ENCODE peak calls at places on chromosomes 1 and 21, in six cellular contexts. V, G, O, U, H and J are unnamed samples.

GRCh38 chr1:207069059-207069458 is 16.0 kb downstream of the PFKFB2 start:
- DNase-seq in V (no peak), G (no peak), U (no peak), H (no peak), O (no peak), J (no peak)

GRCh38 chr1:67724928-67725560 is 40.0 kb downstream of the GADD45A start:
- DNase-seq in H (no peak), G (no peak), U (no peak), O (no peak), V (no peak), J (no peak)

GRCh38 chr1:2597441-2598328 is 11.1 kb downstream of the PRXL2B start:
- DNase-seq in O (peak; percentile 35), U (no peak), V (no peak), H (no peak), G (no peak), J (no peak)

GRCh38 chr1:117664314-117664713 is 58.5 kb downstream of the TENT5C start:
- DNase-seq in O (no peak), U (no peak), H (no peak), G (no peak), V (peak; percentile 53), J (no peak)

GRCh38 chr1:40381268-40382109 is 8.0 kb downstream of the SMAP2 start:
- DNase-seq in H (no peak), V (no peak), O (no peak), U (no peak), G (no peak), J (no peak)

GRCh38 chr1:37307907-37308570 is 166.3 kb upstream of the ZC3H12A start:
- DNase-seq in H (no peak), G (no peak), O (no peak), V (no peak), U (no peak), J (no peak)

GRCh38 chr1:12572506-12572905 is 45.5 kb downstream of the DHRS3 start:
- DNase-seq in O (no peak), V (no peak), G (no peak), H (no peak), U (no peak), J (no peak)

GRCh38 chr1:231312389-231312788 is 25.3 kb downstream of the EXOC8 start:
- DNase-seq in O (no peak), G (peak; percentile 11), V (no peak), U (no peak), H (no peak), J (no peak)

GRCh38 chr21:34693192-34693810 is 24.5 kb downstream of the CLIC6 start:
- DNase-seq in U (no peak), V (peak; percentile 19), G (peak; percentile 59), O (no peak), H (peak; percentile 69), J (no peak)

GRCh38 chr1:56019472-56019871 is 559.9 kb downstream of the PLPP3 start:
- DNase-seq in U (no peak), G (no peak), V (no peak), O (no peak), H (no peak), J (no peak)

GRCh38 chr1:51147394-51147793 is 45.4 kb downstream of the C1orf185 start:
- DNase-seq in G (no peak), V (no peak), O (no peak), H (no peak), U (no peak), J (no peak)

GRCh38 chr1:241228339-241228738 is 128.7 kb downstream of the RGS7 start:
- DNase-seq in O (no peak), H (no peak), G (no peak), V (no peak), U (no peak), J (no peak)

GRCh38 chr1:234512376-234512965 is 33.5 kb upstream of the TARBP1 start:
- DNase-seq in O (no peak), H (no peak), G (no peak), V (no peak), U (no peak), J (no peak)

GRCh38 chr1:219876798-219877209 is 51.6 kb downstream of the SLC30A10 start:
- DNase-seq in V (no peak), H (no peak), G (no peak), U (no peak), O (no peak), J (no peak)

GRCh38 chr1:242754061-242754648 is 229.7 kb upstream of the PLD5 start:
- DNase-seq in V (no peak), H (no peak), U (no peak), O (no peak), G (no peak), J (no peak)

GRCh38 chr1:233005703-233006102 is 55.3 kb downstream of the NTPCR start:
- DNase-seq in V (no peak), U (no peak), G (no peak), H (no peak), O (no peak), J (no peak)

GRCh38 chr1:11211925-11212587 is 22.9 kb downstream of the ANGPTL7 start:
- DNase-seq in G (no peak), O (no peak), U (no peak), H (no peak), V (no peak), J (no peak)

GRCh38 chr1:208093046-208093445 is 151.1 kb downstream of the PLXNA2 start:
- DNase-seq in G (no peak), V (no peak), U (no peak), O (no peak), H (no peak), J (no peak)

GRCh38 chr1:78649628-78650027 is at the start of gene IFI44:
- DNase-seq in O (peak; percentile 87), U (peak; percentile 72), H (peak; percentile 6), V (peak; percentile 62), G (peak; percentile 78), J (no peak)

GRCh38 chr1:18808561-18808960 is 50.9 kb downstream of the TAS1R2 start:
- DNase-seq in H (no peak), O (no peak), G (no peak), U (no peak), V (no peak), J (no peak)

GRCh38 chr1:2376931-2377672 is 14.3 kb downstream of the MORN1 start:
- DNase-seq in V (no peak), G (no peak), U (no peak), O (no peak), H (no peak), J (no peak)

GRCh38 chr1:246875041-246876026 is 56.4 kb downstream of the AHCTF1 start:
- DNase-seq in V (no peak), U (no peak), O (no peak), H (no peak), G (no peak), J (no peak)

GRCh38 chr1:170854677-170855076 is 80.7 kb upstream of the MROH9 start:
- DNase-seq in U (no peak), V (no peak), O (no peak), G (no peak), H (no peak), J (no peak)

GRCh38 chr1:44072204-44072603 is 40.9 kb upstream of the SLC6A9 start:
- DNase-seq in V (no peak), G (no peak), U (no peak), O (no peak), H (no peak), J (no peak)

GRCh38 chr1:1603671-1604373 is 3.9 kb upstream of the FNDC10 start:
- DNase-seq in H (no peak), O (peak; percentile 59), V (no peak), U (no peak), G (no peak), J (no peak)

GRCh38 chr1:24374891-24375786 is 38.4 kb downstream of the STPG1 start:
- DNase-seq in H (no peak), V (no peak), G (no peak), U (no peak), O (peak; percentile 10), J (no peak)

DNA sequence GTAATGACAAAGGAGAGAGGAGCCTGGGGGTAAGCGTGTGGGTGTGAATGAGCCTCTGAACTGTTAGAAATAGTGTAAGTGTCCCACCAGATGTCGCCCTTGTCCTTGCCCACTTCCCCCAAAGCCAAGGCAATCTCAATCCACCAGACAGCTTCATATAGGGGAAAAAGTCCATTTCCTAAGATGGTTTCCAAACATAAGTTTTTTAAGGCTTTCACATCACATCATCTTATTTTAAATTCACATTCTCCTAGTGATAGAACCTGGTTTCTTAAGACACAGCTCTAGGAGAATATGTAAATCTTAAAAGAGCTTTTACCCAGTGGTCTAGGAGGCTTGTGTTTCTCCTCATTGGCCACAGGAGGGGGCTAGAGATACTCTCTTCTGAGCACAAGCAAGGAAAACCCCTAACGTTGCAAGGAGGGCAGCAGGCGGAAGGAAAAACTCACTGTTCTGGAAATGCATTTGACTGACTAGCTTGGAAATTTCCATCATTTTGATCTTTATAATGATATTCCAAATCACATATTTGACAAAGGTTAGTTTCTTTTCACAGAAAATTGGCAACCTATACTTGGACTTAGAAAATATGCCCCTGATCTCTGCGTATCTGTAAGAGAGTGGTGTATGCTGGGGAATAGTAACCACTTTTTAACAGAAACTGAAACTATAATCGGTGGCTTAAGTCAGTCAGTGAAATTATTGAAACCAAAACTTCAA is 51.9 kb upstream of the LPAR3 start:
- DNase-seq in V (peak; percentile 62), H (peak; percentile 87), U (peak; percentile 60), O (no peak), G (peak; percentile 73), J (peak; percentile 46)
- TF ChIP-seq CTCF in V (peak; percentile 98), H (peak; percentile 81), U (peak; percentile 77), O (peak; percentile 82), G (peak; percentile 98), J (peak; percentile 94)

GRCh38 chr1:27301052-27301422 is 20.9 kb upstream of the TMEM222 start:
- DNase-seq in U (no peak), O (peak; percentile 67), V (no peak), H (no peak), G (no peak), J (no peak)
- TF ChIP-seq CTCF in U (peak; percentile 58), O (no peak), V (peak; percentile 9), H (no peak), G (no peak), J (no peak)

GRCh38 chr1:248243204-248243603 is 12.0 kb downstream of the OR2M4 start:
- DNase-seq in H (no peak), V (no peak), O (no peak), U (no peak), G (peak; percentile 45), J (no peak)
- TF ChIP-seq CTCF in H (peak; percentile 45), V (peak; percentile 83), O (peak; percentile 43), U (no peak), G (peak; percentile 72), J (peak; percentile 27)

DNA sequence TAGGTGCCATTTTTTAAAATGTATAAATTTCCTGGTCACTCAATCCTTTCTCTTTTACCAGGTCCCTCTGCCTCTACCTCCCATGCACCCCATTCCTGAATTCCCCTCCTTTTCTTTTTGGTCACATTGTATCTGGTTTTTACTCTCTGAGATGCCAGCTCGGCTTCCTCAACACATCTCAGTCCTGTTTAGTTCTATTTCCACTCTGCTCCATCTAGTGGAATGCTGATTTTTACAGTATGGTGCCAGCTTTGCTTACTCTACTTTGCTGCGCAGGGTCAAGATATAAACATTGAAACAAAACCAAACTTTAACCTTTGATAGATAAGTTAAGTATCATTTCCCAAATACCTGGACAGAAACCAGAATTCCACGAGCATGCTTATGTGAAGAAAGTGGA is 96.0 kb downstream of the ESRRG start:
- DNase-seq in V (no peak), U (no peak), O (no peak), H (no peak), G (no peak), J (no peak)
- TF ChIP-seq CTCF in V (no peak), U (no peak), O (no peak), H (no peak), G (no peak), J (no peak)